ENCODE peak calls at places on chromosomes 5 and 9, in five cellular contexts. K is HFFc6, Q is hepatocyte, R is RWPE1, W is GM06990. I is an unnamed sample.

GRCh38 chr9:22808876-22809275 is 362.3 kb downstream of the DMRTA1 start:
- DNase-seq in K (no peak), Q (no peak), R (no peak), W (no peak), I (no peak)

GRCh38 chr9:104009853-104010252 is 84.3 kb upstream of the SMC2 start:
- DNase-seq in K (no peak), Q (no peak), R (no peak), W (no peak), I (no peak)

GRCh38 chr9:131436865-131437271 is 43.0 kb downstream of the PRRC2B start:
- DNase-seq in K (no peak), Q (no peak), R (no peak), W (no peak), I (no peak)

GRCh38 chr9:124697326-124698200 is 73.5 kb downstream of the NR6A1 start:
- DNase-seq in K (peak), Q (no peak), R (peak), W (no peak), I (no peak)

GRCh38 chr9:107489144-107489673 is 360 bp downstream of the KLF4 start:
- DNase-seq in K (no peak), Q (no peak), R (peak), W (peak), I (no peak)

GRCh38 chr9:125631391-125632085 is 75.5 kb downstream of the MAPKAP1 start:
- DNase-seq in K (peak), Q (peak), R (peak), W (peak), I (peak)

GRCh38 chr9:13513710-13514444 is 234.4 kb upstream of the MPDZ start:
- DNase-seq in K (peak), Q (peak), R (peak), W (no peak), I (no peak)

GRCh38 chr9:76662476-76663281 is 101.6 kb upstream of the PCA3 start:
- DNase-seq in K (no peak), Q (no peak), R (no peak), W (no peak), I (no peak)

GRCh38 chr5:112210430-112211005 is 208.6 kb downstream of the EPB41L4A start:
- DNase-seq in K (peak), Q (peak), R (peak), W (no peak), I (peak)

GRCh38 chr9:94161673-94162072 is 77.4 kb downstream of the PTPDC1 start:
- DNase-seq in K (no peak), Q (no peak), R (no peak), W (no peak), I (no peak)

GRCh38 chr9:18429065-18429464 is 44.9 kb upstream of the ADAMTSL1 start:
- DNase-seq in K (no peak), Q (no peak), R (no peak), W (no peak), I (no peak)

GRCh38 chr9:123925820-123926219 is 4.1 kb downstream of the DENND1A start:
- DNase-seq in K (peak), Q (no peak), R (no peak), W (no peak), I (no peak)

GRCh38 chr9:21381752-21382339 is 3.4 kb downstream of the IFNA2 start:
- DNase-seq in K (no peak), Q (peak), R (no peak), W (peak), I (no peak)

DNA sequence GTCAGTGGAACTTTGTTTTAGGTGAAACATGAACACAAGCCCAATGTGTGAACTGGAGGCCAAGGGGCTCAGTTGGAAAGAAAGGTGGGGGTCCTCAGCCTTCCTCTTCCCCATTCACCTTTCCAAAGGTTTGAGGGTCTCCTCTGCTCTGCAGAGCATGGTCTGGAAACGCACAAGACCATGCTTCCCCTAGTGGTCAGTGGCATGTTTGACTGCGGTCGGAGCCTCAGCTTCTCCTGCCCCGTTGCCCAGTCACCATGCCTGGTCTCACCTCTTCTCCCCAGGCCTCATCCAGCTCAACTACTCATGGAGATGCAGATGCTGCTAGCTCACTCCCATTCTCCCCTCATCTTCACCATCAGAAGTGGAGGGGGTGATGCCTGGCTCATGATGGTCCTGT is 340.3 kb downstream of the GADD45G start:
- DNase-seq in K (no peak), Q (no peak), R (no peak), W (no peak), I (no peak)
- TF ChIP-seq CTCF in K (peak), Q (no peak), R (no peak), W (peak), I (no peak)

DNA sequence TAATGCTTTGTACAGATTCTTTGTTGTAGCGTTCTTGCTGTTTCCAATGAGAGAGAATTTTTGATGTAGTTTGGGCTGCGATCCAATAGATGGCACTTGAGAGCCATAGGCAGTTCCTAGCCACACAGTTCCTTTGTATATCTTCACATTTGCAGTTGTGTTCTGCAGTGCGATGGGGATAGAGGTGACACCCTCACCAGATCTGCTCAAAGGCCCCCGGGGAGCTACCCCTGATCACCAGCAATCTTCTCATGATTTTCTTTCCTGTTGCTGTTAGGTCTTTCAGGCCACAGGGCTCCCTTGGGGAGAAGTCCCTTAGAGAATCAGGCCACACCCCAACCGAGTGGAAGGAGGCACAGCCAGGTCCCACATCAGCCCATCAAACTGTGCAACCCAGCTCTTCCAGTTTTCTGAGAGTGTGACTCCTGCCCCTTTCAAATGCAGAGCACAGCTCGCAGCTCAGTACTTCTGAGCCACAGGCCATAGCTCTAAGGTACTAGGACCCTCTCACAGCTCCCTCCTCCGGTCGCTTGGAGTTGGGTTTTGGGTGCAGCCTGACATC is 353.7 kb downstream of the SLCO4C1 start:
- DNase-seq in K (no peak), Q (peak), R (peak), W (peak), I (peak)
- TF ChIP-seq CTCF in K (no peak), Q (peak), R (peak), W (peak), I (peak)

DNA sequence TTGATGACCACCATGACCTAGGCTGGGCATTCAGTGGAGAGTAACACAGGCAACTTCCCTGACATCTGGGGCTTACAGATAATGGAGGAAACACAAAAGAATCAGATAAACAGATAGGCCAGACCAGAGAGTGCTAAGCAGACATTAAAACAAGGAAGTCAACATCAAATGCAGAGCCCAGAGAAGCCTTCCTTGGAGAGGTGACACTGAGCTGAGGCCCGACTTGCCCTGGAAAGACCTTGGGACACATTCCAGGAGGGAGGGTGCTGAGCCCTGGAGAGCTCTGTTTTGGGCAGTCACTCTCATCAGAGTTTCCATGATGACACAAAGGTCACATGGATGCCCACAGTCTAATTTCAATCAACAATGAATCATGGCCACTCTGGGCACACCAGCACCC is 31.9 kb upstream of the C5orf58 start:
- DNase-seq in K (no peak), Q (no peak), R (no peak), W (no peak), I (no peak)
- TF ChIP-seq CTCF in K (no peak), Q (no peak), R (no peak), W (no peak), I (no peak)

GRCh38 chr9:120927125-120928014 is 774 bp upstream of the TRAF1 start:
- DNase-seq in K (no peak), Q (no peak), R (no peak), W (peak), I (no peak)

GRCh38 chr9:120928015-120928719 is 1.6 kb upstream of the TRAF1 start:
- DNase-seq in K (no peak), Q (peak), R (peak), W (peak), I (no peak)

GRCh38 chr9:120926397-120926928 is at the start of gene TRAF1:
- DNase-seq in K (no peak), Q (no peak), R (no peak), W (peak), I (no peak)

GRCh38 chr9:120929392-120929791 is 2.8 kb upstream of the TRAF1 start:
- DNase-seq in K (no peak), Q (no peak), R (no peak), W (no peak), I (no peak)

GRCh38 chr9:120928720-120929389 is 2.3 kb upstream of the TRAF1 start:
- DNase-seq in K (no peak), Q (peak), R (peak), W (peak), I (peak)
- TF ChIP-seq CTCF in K (peak), Q (peak), R (no peak), W (no peak), I (no peak)

DNA sequence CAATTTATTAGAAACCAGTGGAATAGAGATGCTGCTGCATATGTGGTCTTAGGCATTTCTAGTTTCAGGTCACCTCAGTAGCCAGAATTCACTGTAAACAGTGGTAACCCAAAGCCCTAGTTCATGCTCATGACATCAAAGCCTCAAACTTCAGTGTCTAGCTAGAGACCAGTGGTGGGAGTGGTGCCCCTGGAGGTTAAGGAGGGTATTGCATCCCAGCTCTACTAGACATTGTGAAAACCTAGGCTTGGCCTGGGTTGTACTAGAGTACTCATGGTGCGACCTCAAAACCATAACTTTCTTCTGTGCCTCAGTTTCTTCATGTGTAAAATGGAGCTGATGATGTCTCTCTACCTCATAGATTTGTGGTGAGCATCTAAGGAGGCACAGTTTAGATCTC is 18.8 kb downstream of the COL5A1 start:
- DNase-seq in K (no peak), Q (no peak), R (no peak), W (no peak), I (no peak)
- TF ChIP-seq CTCF in K (peak), Q (peak), R (no peak), W (peak), I (no peak)

GRCh38 chr5:73615085-73615484 is 10.9 kb upstream of the ARHGEF28 start:
- DNase-seq in K (no peak), Q (peak), R (peak), W (no peak), I (no peak)
- TF ChIP-seq CTCF in K (no peak), Q (no peak), R (no peak), W (no peak), I (no peak)

DNA sequence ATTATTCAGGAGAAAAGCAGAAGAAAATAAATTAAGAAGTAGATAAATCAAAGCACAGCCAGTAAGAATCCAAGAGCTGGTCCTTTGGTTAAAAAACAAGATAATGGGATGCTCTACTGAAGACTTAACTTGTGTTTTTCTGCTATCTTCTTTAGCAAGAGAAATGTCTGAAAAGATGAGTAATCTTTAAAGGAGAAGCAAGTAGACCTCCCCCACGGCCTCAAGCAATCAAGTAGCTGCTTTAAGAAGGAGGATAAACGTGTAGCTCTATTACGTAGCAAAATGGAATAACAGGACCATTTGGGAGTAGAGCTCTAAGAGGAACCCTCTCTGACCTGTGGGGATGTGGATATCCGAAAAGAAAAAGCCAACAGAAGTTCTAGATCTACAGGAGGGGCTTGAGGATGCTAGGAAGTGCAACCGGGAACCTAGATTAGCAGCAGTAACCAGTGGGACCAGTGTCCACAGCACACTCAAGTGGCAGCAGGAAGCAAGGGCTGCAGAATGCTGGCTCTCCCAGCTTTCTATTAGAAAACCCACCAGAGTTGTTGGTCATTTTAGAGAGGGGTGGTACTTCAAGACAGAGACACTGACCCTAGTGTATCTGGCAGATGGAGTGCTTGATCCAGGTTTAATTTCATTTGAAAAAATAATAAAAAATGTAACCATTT is 185.4 kb downstream of the GABBR2 start:
- DNase-seq in K (peak), Q (peak), R (peak), W (no peak), I (peak)
- TF ChIP-seq CTCF in K (peak), Q (peak), R (peak), W (peak), I (no peak)

GRCh38 chr9:115681599-115681998 is 472.0 kb upstream of the PAPPA start:
- DNase-seq in K (no peak), Q (no peak), R (no peak), W (no peak), I (no peak)
- TF ChIP-seq CTCF in K (no peak), Q (no peak), R (no peak), W (no peak), I (no peak)